ENCODE peak calls at places on chromosomes 12 and 14, in eight cellular contexts. One of them, this sample, is unnamed. For H3K27me3, the result is how much of the 10 kb centered on the place peaks cover.

GRCh38 chr12:122021193-122021821 is 377 bp upstream of the BCL7A start:
- DNase-seq in endodermal cell: peak
- DNase-seq in upper lobe of right lung: peak
- DNase-seq in brain microvascular endothelial cell: no peak
- DNase-seq in endothelial cell of umbilical vein: peak
- DNase-seq in GM23248: peak
- DNase-seq in neuronal stem cell: no peak
- DNase-seq in PC-3: peak
- DNase-seq in this sample: peak

GRCh38 chr14:102891111-102891510 is 31.4 kb upstream of the AMN start:
- DNase-seq in endodermal cell: no peak
- DNase-seq in upper lobe of right lung: no peak
- DNase-seq in brain microvascular endothelial cell: no peak
- DNase-seq in endothelial cell of umbilical vein: no peak
- DNase-seq in GM23248: no peak
- DNase-seq in neuronal stem cell: no peak
- DNase-seq in PC-3: no peak
- DNase-seq in this sample: no peak

GRCh38 chr14:68346540-68347232 is 446.2 kb downstream of the ZFP36L1 start:
- DNase-seq in endodermal cell: no peak
- DNase-seq in upper lobe of right lung: no peak
- DNase-seq in brain microvascular endothelial cell: no peak
- DNase-seq in endothelial cell of umbilical vein: no peak
- DNase-seq in GM23248: no peak
- DNase-seq in neuronal stem cell: no peak
- DNase-seq in PC-3: no peak
- DNase-seq in this sample: no peak

GRCh38 chr12:64389154-64389553 is 1.4 kb downstream of the C12orf56 start:
- DNase-seq in endodermal cell: peak
- DNase-seq in upper lobe of right lung: no peak
- DNase-seq in brain microvascular endothelial cell: no peak
- DNase-seq in endothelial cell of umbilical vein: no peak
- DNase-seq in GM23248: no peak
- DNase-seq in neuronal stem cell: no peak
- DNase-seq in PC-3: no peak
- DNase-seq in this sample: no peak

GRCh38 chr12:109291531-109292341 is 17.3 kb downstream of the FOXN4 start:
- DNase-seq in endodermal cell: peak
- DNase-seq in upper lobe of right lung: no peak
- DNase-seq in brain microvascular endothelial cell: no peak
- DNase-seq in endothelial cell of umbilical vein: no peak
- DNase-seq in GM23248: peak
- DNase-seq in neuronal stem cell: peak
- DNase-seq in PC-3: no peak
- DNase-seq in this sample: peak

GRCh38 chr14:100709252-100709955 is 17.3 kb upstream of the DLK1 start:
- DNase-seq in endodermal cell: peak
- DNase-seq in upper lobe of right lung: no peak
- DNase-seq in brain microvascular endothelial cell: no peak
- DNase-seq in endothelial cell of umbilical vein: peak
- DNase-seq in GM23248: peak
- DNase-seq in neuronal stem cell: no peak
- DNase-seq in PC-3: peak
- DNase-seq in this sample: no peak

GRCh38 chr14:39434401-39434800 is 2.2 kb upstream of the FBXO33 start:
- DNase-seq in endodermal cell: no peak
- DNase-seq in upper lobe of right lung: no peak
- DNase-seq in brain microvascular endothelial cell: peak
- DNase-seq in endothelial cell of umbilical vein: no peak
- DNase-seq in GM23248: no peak
- DNase-seq in neuronal stem cell: no peak
- DNase-seq in PC-3: peak
- DNase-seq in this sample: no peak

GRCh38 chr12:96047621-96048211 is 12.3 kb upstream of the LTA4H start:
- DNase-seq in endodermal cell: no peak
- DNase-seq in upper lobe of right lung: peak
- DNase-seq in brain microvascular endothelial cell: no peak
- DNase-seq in endothelial cell of umbilical vein: peak
- DNase-seq in GM23248: peak
- DNase-seq in neuronal stem cell: no peak
- DNase-seq in PC-3: peak
- DNase-seq in this sample: no peak

GRCh38 chr12:15158114-15158513 is 63.1 kb downstream of the RERG start:
- DNase-seq in endodermal cell: no peak
- DNase-seq in upper lobe of right lung: no peak
- DNase-seq in brain microvascular endothelial cell: no peak
- DNase-seq in endothelial cell of umbilical vein: no peak
- DNase-seq in GM23248: no peak
- DNase-seq in neuronal stem cell: no peak
- DNase-seq in PC-3: no peak
- DNase-seq in this sample: no peak

GRCh38 chr14:54722791-54723432 is 156.0 kb downstream of the SAMD4A start:
- DNase-seq in endodermal cell: no peak
- DNase-seq in upper lobe of right lung: no peak
- DNase-seq in brain microvascular endothelial cell: peak
- DNase-seq in endothelial cell of umbilical vein: peak
- DNase-seq in GM23248: no peak
- DNase-seq in neuronal stem cell: peak
- DNase-seq in PC-3: peak
- DNase-seq in this sample: no peak

GRCh38 chr12:94263011-94263786 is 114.8 kb downstream of the PLXNC1 start:
- DNase-seq in endodermal cell: peak
- DNase-seq in upper lobe of right lung: peak
- DNase-seq in brain microvascular endothelial cell: no peak
- DNase-seq in endothelial cell of umbilical vein: no peak
- DNase-seq in GM23248: peak
- DNase-seq in neuronal stem cell: no peak
- DNase-seq in PC-3: no peak
- DNase-seq in this sample: peak

GRCh38 chr12:47755655-47756562 is 2.8 kb downstream of the RAPGEF3 start:
- DNase-seq in endodermal cell: no peak
- DNase-seq in upper lobe of right lung: no peak
- DNase-seq in brain microvascular endothelial cell: no peak
- DNase-seq in endothelial cell of umbilical vein: no peak
- DNase-seq in GM23248: peak
- DNase-seq in neuronal stem cell: no peak
- DNase-seq in PC-3: no peak
- DNase-seq in this sample: no peak

GRCh38 chr14:72515779-72516770 is 377.8 kb downstream of the DPF3 start:
- DNase-seq in endodermal cell: peak
- DNase-seq in upper lobe of right lung: no peak
- DNase-seq in brain microvascular endothelial cell: peak
- DNase-seq in endothelial cell of umbilical vein: peak
- DNase-seq in GM23248: peak
- DNase-seq in neuronal stem cell: no peak
- DNase-seq in PC-3: peak
- DNase-seq in this sample: no peak

GRCh38 chr12:72832024-72832423 is 559.9 kb downstream of the TRHDE start:
- DNase-seq in endodermal cell: no peak
- DNase-seq in upper lobe of right lung: no peak
- DNase-seq in brain microvascular endothelial cell: no peak
- DNase-seq in endothelial cell of umbilical vein: no peak
- DNase-seq in GM23248: no peak
- DNase-seq in neuronal stem cell: no peak
- DNase-seq in PC-3: no peak
- DNase-seq in this sample: peak

GRCh38 chr12:6333029-6333428 is 8.8 kb downstream of the TNFRSF1A start:
- DNase-seq in endodermal cell: no peak
- DNase-seq in upper lobe of right lung: no peak
- DNase-seq in brain microvascular endothelial cell: no peak
- DNase-seq in endothelial cell of umbilical vein: no peak
- DNase-seq in GM23248: no peak
- DNase-seq in neuronal stem cell: no peak
- DNase-seq in PC-3: no peak
- DNase-seq in this sample: no peak

GRCh38 chr12:51028811-51029146 is 2.6 kb upstream of the SLC11A2 start:
- DNase-seq in endodermal cell: no peak
- DNase-seq in upper lobe of right lung: no peak
- DNase-seq in brain microvascular endothelial cell: no peak
- DNase-seq in endothelial cell of umbilical vein: no peak
- DNase-seq in GM23248: peak
- DNase-seq in neuronal stem cell: no peak
- DNase-seq in PC-3: peak
- DNase-seq in this sample: no peak

GRCh38 chr12:51388066-51388799 is 3.0 kb downstream of the GALNT6 start:
- DNase-seq in endodermal cell: no peak
- DNase-seq in upper lobe of right lung: no peak
- DNase-seq in brain microvascular endothelial cell: no peak
- DNase-seq in endothelial cell of umbilical vein: peak
- DNase-seq in GM23248: peak
- DNase-seq in neuronal stem cell: no peak
- DNase-seq in PC-3: peak
- DNase-seq in this sample: peak

GRCh38 chr12:106345739-106346138 is 11.8 kb upstream of the POLR3B start:
- DNase-seq in endodermal cell: peak
- DNase-seq in upper lobe of right lung: no peak
- DNase-seq in brain microvascular endothelial cell: peak
- DNase-seq in endothelial cell of umbilical vein: peak
- DNase-seq in GM23248: peak
- DNase-seq in neuronal stem cell: peak
- DNase-seq in PC-3: peak
- DNase-seq in this sample: no peak

GRCh38 chr14:94761348-94761998 is 8.4 kb downstream of the GSC start:
- DNase-seq in endodermal cell: no peak
- DNase-seq in upper lobe of right lung: no peak
- DNase-seq in brain microvascular endothelial cell: no peak
- DNase-seq in endothelial cell of umbilical vein: no peak
- DNase-seq in GM23248: peak
- DNase-seq in neuronal stem cell: no peak
- DNase-seq in PC-3: no peak
- DNase-seq in this sample: no peak

GRCh38 chr12:15423629-15424028 is 101.3 kb downstream of the PTPRO start:
- DNase-seq in endodermal cell: no peak
- DNase-seq in upper lobe of right lung: no peak
- DNase-seq in brain microvascular endothelial cell: no peak
- DNase-seq in endothelial cell of umbilical vein: no peak
- DNase-seq in GM23248: peak
- DNase-seq in neuronal stem cell: no peak
- DNase-seq in PC-3: no peak
- DNase-seq in this sample: no peak

GRCh38 chr12:119113587-119113986 is 65.1 kb upstream of the HSPB8 start:
- DNase-seq in endodermal cell: no peak
- DNase-seq in upper lobe of right lung: no peak
- DNase-seq in brain microvascular endothelial cell: no peak
- DNase-seq in endothelial cell of umbilical vein: no peak
- DNase-seq in GM23248: no peak
- DNase-seq in neuronal stem cell: no peak
- DNase-seq in PC-3: no peak
- DNase-seq in this sample: no peak

GRCh38 chr12:80053048-80053790 is 46.1 kb upstream of the OTOGL start:
- DNase-seq in endodermal cell: no peak
- DNase-seq in upper lobe of right lung: no peak
- DNase-seq in brain microvascular endothelial cell: peak
- DNase-seq in endothelial cell of umbilical vein: peak
- DNase-seq in GM23248: peak
- DNase-seq in neuronal stem cell: no peak
- DNase-seq in PC-3: peak
- DNase-seq in this sample: peak

GRCh38 chr14:21999400-21999799 is 325.8 kb upstream of the OR4E1 start:
- DNase-seq in endodermal cell: no peak
- DNase-seq in upper lobe of right lung: no peak
- DNase-seq in brain microvascular endothelial cell: no peak
- DNase-seq in endothelial cell of umbilical vein: no peak
- DNase-seq in GM23248: no peak
- DNase-seq in neuronal stem cell: no peak
- DNase-seq in PC-3: peak
- DNase-seq in this sample: no peak

GRCh38 chr14:99774526-99775307 is 18.5 kb upstream of the EML1 start:
- DNase-seq in endodermal cell: no peak
- DNase-seq in upper lobe of right lung: no peak
- DNase-seq in brain microvascular endothelial cell: no peak
- DNase-seq in endothelial cell of umbilical vein: no peak
- DNase-seq in GM23248: peak
- DNase-seq in neuronal stem cell: no peak
- DNase-seq in PC-3: peak
- DNase-seq in this sample: no peak

DNA sequence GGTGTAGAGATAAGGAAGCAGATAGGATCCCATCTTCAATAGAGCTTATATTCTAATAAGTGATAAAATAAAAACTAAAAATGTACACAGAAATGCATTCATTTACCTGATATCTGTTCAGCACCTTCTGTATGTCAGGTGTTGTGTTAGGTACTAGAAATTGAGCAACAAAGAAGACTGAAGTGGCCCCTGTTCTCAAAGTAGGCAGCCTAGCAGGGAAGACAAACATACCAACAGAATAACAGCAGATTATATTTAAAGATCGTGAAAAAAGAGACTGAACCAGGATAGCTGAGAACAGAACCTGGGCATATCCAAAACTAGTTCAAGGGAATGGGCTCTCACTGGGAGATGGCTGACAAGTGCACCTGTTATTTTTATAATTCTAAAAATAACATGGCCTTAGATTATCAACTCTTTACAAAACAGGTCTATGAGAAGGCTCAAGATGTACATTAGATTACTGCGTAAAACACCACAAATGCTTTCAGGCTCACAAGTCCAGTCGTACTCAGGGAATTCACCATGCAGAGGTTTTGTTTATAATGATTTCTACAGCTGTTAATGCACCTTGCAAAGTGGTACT is 16.3 kb downstream of the ANO6 start:
- DNase-seq in endodermal cell: no peak
- DNase-seq in upper lobe of right lung: no peak
- DNase-seq in brain microvascular endothelial cell: no peak
- DNase-seq in endothelial cell of umbilical vein: no peak
- DNase-seq in GM23248: peak
- DNase-seq in neuronal stem cell: no peak
- DNase-seq in PC-3: no peak
- DNase-seq in this sample: no peak
- H3K4me3 ChIP-seq in endodermal cell: no peak
- H3K4me3 ChIP-seq in upper lobe of right lung: no peak
- H3K4me3 ChIP-seq in brain microvascular endothelial cell: no peak
- H3K4me3 ChIP-seq in endothelial cell of umbilical vein: no peak
- H3K4me3 ChIP-seq in GM23248: peak
- H3K4me3 ChIP-seq in neuronal stem cell: no peak
- H3K4me3 ChIP-seq in PC-3: peak
- H3K4me3 ChIP-seq in this sample: no peak

GRCh38 chr12:132445884-132446471 is 44.0 kb upstream of the FBRSL1 start:
- DNase-seq in endodermal cell: peak
- DNase-seq in upper lobe of right lung: peak
- DNase-seq in brain microvascular endothelial cell: peak
- DNase-seq in endothelial cell of umbilical vein: peak
- DNase-seq in GM23248: peak
- DNase-seq in neuronal stem cell: peak
- DNase-seq in PC-3: peak
- DNase-seq in this sample: peak
- H3K27me3 ChIP-seq in endodermal cell: under half
- H3K27me3 ChIP-seq in upper lobe of right lung: under half
- H3K27me3 ChIP-seq in brain microvascular endothelial cell: under half
- H3K27me3 ChIP-seq in endothelial cell of umbilical vein: under half
- H3K27me3 ChIP-seq in GM23248: under half
- H3K27me3 ChIP-seq in neuronal stem cell: under half
- H3K27me3 ChIP-seq in PC-3: under half
- H3K27me3 ChIP-seq in this sample: under half

GRCh38 chr14:20684662-20685456 is 499 bp downstream of the RNASE4 start:
- DNase-seq in endodermal cell: no peak
- DNase-seq in upper lobe of right lung: no peak
- DNase-seq in brain microvascular endothelial cell: peak
- DNase-seq in endothelial cell of umbilical vein: no peak
- DNase-seq in GM23248: peak
- DNase-seq in neuronal stem cell: no peak
- DNase-seq in PC-3: peak
- DNase-seq in this sample: no peak
- H3K27ac ChIP-seq in endodermal cell: no peak
- H3K27ac ChIP-seq in upper lobe of right lung: peak
- H3K27ac ChIP-seq in brain microvascular endothelial cell: peak
- H3K27ac ChIP-seq in endothelial cell of umbilical vein: peak
- H3K27ac ChIP-seq in GM23248: peak
- H3K27ac ChIP-seq in neuronal stem cell: no peak
- H3K27ac ChIP-seq in PC-3: peak
- H3K27ac ChIP-seq in this sample: peak

GRCh38 chr14:105853089-105853906 is 326.9 kb downstream of the TMEM121 start:
- DNase-seq in endodermal cell: peak
- DNase-seq in upper lobe of right lung: no peak
- DNase-seq in brain microvascular endothelial cell: no peak
- DNase-seq in endothelial cell of umbilical vein: no peak
- DNase-seq in GM23248: no peak
- DNase-seq in neuronal stem cell: no peak
- DNase-seq in PC-3: no peak
- DNase-seq in this sample: peak
- H3K4me3 ChIP-seq in endodermal cell: no peak
- H3K4me3 ChIP-seq in upper lobe of right lung: no peak
- H3K4me3 ChIP-seq in brain microvascular endothelial cell: no peak
- H3K4me3 ChIP-seq in endothelial cell of umbilical vein: no peak
- H3K4me3 ChIP-seq in GM23248: no peak
- H3K4me3 ChIP-seq in neuronal stem cell: no peak
- H3K4me3 ChIP-seq in PC-3: no peak
- H3K4me3 ChIP-seq in this sample: no peak

This sample was measured in aorta.